ENCODE peak calls at places on chromosomes 6 and 20, in four cellular contexts. O is HepG2, G is K562, Q is HEK293T. K is an unnamed sample.

GRCh38 chr6:2396856-2397640 is 151.6 kb upstream of the GMDS start:
- DNase-seq in O (no peak), G (no peak), Q (no peak), K (no peak)

GRCh38 chr20:58585753-58586540 is 65.1 kb upstream of the STX16 start:
- DNase-seq in O (no peak), G (no peak), Q (no peak), K (no peak)

GRCh38 chr6:167507376-167507961 is 182.6 kb downstream of the TTLL2 start:
- DNase-seq in O (no peak), G (no peak), Q (no peak), K (no peak)

GRCh38 chr6:161003336-161003735 is 11.8 kb downstream of the MAP3K4 start:
- DNase-seq in O (no peak), G (no peak), Q (no peak), K (no peak)

GRCh38 chr6:49541210-49541724 is 9.2 kb upstream of the C6orf141 start:
- DNase-seq in O (peak; percentile 57), G (peak; percentile 29), Q (no peak), K (no peak)

GRCh38 chr20:19609642-19610223 is 148.3 kb upstream of the RIN2 start:
- DNase-seq in O (peak; percentile 98), G (no peak), Q (no peak), K (no peak)

GRCh38 chr6:5569491-5569890 is 308.2 kb downstream of the FARS2 start:
- DNase-seq in O (no peak), G (no peak), Q (no peak), K (no peak)

GRCh38 chr6:31815025-31815838 is at the start of the genes HSPA1A and HSPA1L:
- DNase-seq in O (peak; percentile 95), G (peak; percentile 100), Q (no peak), K (no peak)

GRCh38 chr6:156825475-156825874 is 48.3 kb downstream of the ARID1B start:
- DNase-seq in O (no peak), G (no peak), Q (no peak), K (no peak)

GRCh38 chr6:160992323-160993314 is 1.1 kb downstream of the MAP3K4 start:
- DNase-seq in O (peak; percentile 79), G (peak; percentile 86), Q (peak; percentile 64), K (no peak)

GRCh38 chr6:2916354-2916925 is 13.3 kb upstream of the SERPINB9 start:
- DNase-seq in O (no peak), G (no peak), Q (no peak), K (no peak)

GRCh38 chr6:3326179-3326971 is 67.6 kb downstream of the PSMG4 start:
- DNase-seq in O (no peak), G (no peak), Q (no peak), K (no peak)

GRCh38 chr6:131510094-131510493 is 62.9 kb upstream of the ARG1 start:
- DNase-seq in O (no peak), G (no peak), Q (no peak), K (peak; percentile 38)

GRCh38 chr6:155333414-155333813 is 19.1 kb upstream of the TFB1M start:
- DNase-seq in O (no peak), G (no peak), Q (no peak), K (peak; percentile 58)

GRCh38 chr6:132715204-132715603 is 1.3 kb upstream of the VNN1 start:
- DNase-seq in O (peak; percentile 65), G (peak; percentile 45), Q (peak; percentile 69), K (no peak)

GRCh38 chr6:132202569-132202968 is 198.7 kb downstream of the MOXD1 start:
- DNase-seq in O (no peak), G (no peak), Q (no peak), K (no peak)

GRCh38 chr6:162371133-162371532 is 356.4 kb downstream of the PRKN start:
- DNase-seq in O (no peak), G (no peak), Q (no peak), K (no peak)

GRCh38 chr20:3738109-3739053 is 5.9 kb downstream of the HSPA12B start:
- DNase-seq in O (peak; percentile 33), G (no peak), Q (no peak), K (no peak)

GRCh38 chr20:36624068-36624813 is 18.7 kb downstream of the RAB5IF start:
- DNase-seq in O (peak; percentile 49), G (no peak), Q (no peak), K (no peak)

GRCh38 chr20:5041433-5041832 is 40.1 kb upstream of the SLC23A2 start:
- DNase-seq in O (no peak), G (no peak), Q (no peak), K (no peak)

GRCh38 chr6:52995913-52996685 is 1.0 kb upstream of the GSTA4 start:
- DNase-seq in O (peak; percentile 76), G (no peak), Q (peak; percentile 25), K (peak; percentile 51)

GRCh38 chr6:70675822-70676221 is 8.1 kb downstream of the SMAP1 start:
- DNase-seq in O (no peak), G (no peak), Q (no peak), K (no peak)

GRCh38 chr6:75467906-75468460 is 25.6 kb downstream of the FILIP1 start:
- DNase-seq in O (no peak), G (no peak), Q (no peak), K (no peak)

GRCh38 chr6:1423578-1423977 is 34.2 kb downstream of the FOXF2 start:
- DNase-seq in O (no peak), G (no peak), Q (no peak), K (no peak)

GRCh38 chr20:10171864-10172751 is 46.5 kb upstream of the SNAP25 start:
- DNase-seq in O (no peak), G (no peak), Q (peak; percentile 10), K (no peak)

GRCh38 chr20:19269737-19270325 is 57.4 kb downstream of the SLC24A3 start:
- DNase-seq in O (no peak), G (no peak), Q (no peak), K (no peak)

GRCh38 chr20:51509208-51509607 is 33.3 kb downstream of the NFATC2 start:
- DNase-seq in O (no peak), G (no peak), Q (no peak), K (no peak)

GRCh38 chr6:227812-228338 is 64.4 kb upstream of the DUSP22 start:
- DNase-seq in O (no peak), G (no peak), Q (no peak), K (peak; percentile 95)

GRCh38 chr6:42251911-42252637 is 34.4 kb upstream of the MRPS10 start:
- DNase-seq in O (peak; percentile 42), G (no peak), Q (no peak), K (no peak)

GRCh38 chr6:38080889-38081288 is 261.4 kb downstream of the ZFAND3 start:
- DNase-seq in O (peak; percentile 5), G (no peak), Q (no peak), K (no peak)

GRCh38 chr6:6785163-6785521 is 196.6 kb downstream of the LY86 start:
- DNase-seq in O (no peak), G (no peak), Q (no peak), K (no peak)

DNA sequence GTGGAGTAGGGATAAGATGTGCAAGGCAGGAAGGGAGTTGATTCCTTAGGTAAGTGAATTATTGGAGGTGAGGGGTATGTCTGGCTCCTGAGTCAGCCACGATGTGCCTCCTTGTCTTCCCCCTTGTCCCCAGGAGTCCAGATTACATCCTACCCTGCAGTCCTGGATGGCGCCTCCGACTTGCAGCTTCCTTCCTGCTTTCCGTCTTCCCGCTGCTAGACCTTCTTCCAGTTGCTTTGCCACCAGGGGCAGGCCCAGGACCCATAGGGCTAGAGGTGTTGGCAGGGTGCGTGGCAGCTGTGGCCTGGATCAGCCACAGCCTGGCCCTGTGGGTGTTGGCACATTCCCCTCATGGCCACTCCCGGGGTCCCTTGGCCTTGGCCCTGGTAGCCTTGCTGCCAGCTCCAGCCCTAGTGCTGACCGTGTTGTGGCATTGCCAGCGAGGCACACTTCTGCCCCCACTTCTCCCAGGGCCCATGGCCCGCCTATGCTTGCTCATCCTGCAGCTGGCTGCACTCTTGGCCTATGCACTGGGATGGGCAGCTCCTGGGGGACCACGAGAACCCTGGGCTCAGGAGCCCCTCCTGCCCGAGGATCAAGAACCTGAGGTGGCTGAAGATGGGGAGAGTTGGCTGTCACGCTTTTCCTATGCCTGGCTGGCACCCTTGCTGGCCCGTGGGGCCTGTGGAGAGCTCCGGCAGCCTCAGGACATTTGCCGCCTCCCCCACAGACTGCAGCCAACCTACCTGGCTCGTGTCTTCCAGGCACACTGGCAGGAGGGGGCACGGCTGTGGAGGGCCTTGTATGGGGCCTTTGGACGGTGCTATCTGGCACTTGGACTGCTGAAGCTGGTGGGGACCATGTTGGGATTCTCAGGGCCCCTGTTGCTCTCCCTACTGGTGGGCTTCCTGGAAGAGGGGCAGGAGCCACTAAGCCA is 4.9 kb downstream of the ABCC10 start:
- DNase-seq in O (no peak), G (no peak), Q (no peak), K (no peak)
- TF ChIP-seq TARDBP in O (no peak), G (no peak), Q (no peak), K (no peak)

DNA sequence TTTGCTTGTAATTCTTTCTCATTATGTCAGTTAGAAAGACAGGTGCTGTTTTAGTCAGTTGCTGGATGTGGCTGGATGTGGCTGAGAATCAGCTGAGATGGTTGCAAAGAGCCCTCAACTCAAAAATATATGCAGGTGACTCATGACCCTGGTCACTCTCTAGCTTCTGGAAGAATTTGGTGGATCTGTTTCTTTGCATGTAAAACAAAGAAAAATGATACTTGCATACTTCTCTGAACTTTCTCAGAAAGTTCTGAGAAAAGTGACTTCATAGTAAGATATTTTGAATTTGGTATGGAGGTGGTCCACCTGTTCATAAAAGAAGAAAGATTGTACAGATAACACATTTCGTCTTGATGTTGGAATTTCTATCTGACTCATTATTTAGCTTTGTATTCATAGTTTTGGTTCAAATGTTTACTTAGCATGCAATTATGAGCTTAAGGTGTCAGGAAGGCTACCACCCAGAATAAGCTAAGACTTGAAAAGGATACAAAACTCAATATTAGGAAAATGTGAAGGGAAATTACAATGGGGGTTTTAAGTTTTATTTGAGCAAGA is 163.2 kb upstream of the OLIG3 start:
- DNase-seq in O (no peak), G (no peak), Q (no peak), K (no peak)
- TF ChIP-seq TARDBP in O (no peak), G (no peak), Q (no peak), K (no peak)

GRCh38 chr20:41027872-41028358 is 707 bp upstream of the TOP1 start:
- DNase-seq in O (no peak), G (no peak), Q (no peak), K (no peak)
- TF ChIP-seq TARDBP in O (no peak), G (no peak), Q (no peak), K (no peak)

GRCh38 chr20:14951707-14952106 is 614.3 kb upstream of the FLRT3 start:
- DNase-seq in O (peak; percentile 20), G (no peak), Q (no peak), K (no peak)
- TF ChIP-seq TARDBP in O (no peak), G (no peak), Q (no peak), K (no peak)